ENCODE peak calls at places on chromosomes 3 and 15, in seven cellular contexts. W is ELR, T is NAMALWA, V is retina, R is GM12864, K is T-helper 2 cell, P is posterior cingulate gyrus. G is an unnamed sample.

GRCh38 chr3:72032435-72033118 is 247.6 kb upstream of the PROK2 start:
- DNase-seq in W (no peak), T (no peak), V (no peak), R (no peak), K (no peak), P (no peak), G (no peak)

GRCh38 chr3:50146316-50146901 is 8.7 kb upstream of the SEMA3F start:
- DNase-seq in W (no peak), T (no peak), V (peak), R (no peak), K (no peak), P (no peak), G (no peak)

GRCh38 chr3:14141144-14141543 is 16.3 kb downstream of the TMEM43 start:
- DNase-seq in W (no peak), T (no peak), V (no peak), R (no peak), K (no peak), P (no peak), G (no peak)

GRCh38 chr3:59115355-59116136 is 65.7 kb upstream of the CFAP20DC start:
- DNase-seq in W (no peak), T (no peak), V (no peak), R (no peak), K (no peak), P (no peak), G (no peak)

GRCh38 chr15:24880663-24881062 is 74.1 kb upstream of the SNRPN start:
- DNase-seq in W (no peak), T (no peak), V (no peak), R (no peak), K (no peak), P (no peak), G (no peak)

GRCh38 chr3:195170521-195170920 is 100.4 kb downstream of the XXYLT1 start:
- DNase-seq in W (no peak), T (no peak), V (no peak), R (no peak), K (no peak), P (no peak), G (no peak)

GRCh38 chr3:175433026-175433668 is 574.0 kb downstream of the NAALADL2 start:
- DNase-seq in W (peak), T (no peak), V (no peak), R (no peak), K (no peak), P (no peak), G (no peak)

GRCh38 chr3:170344971-170345370 is 12.5 kb upstream of the SKIL start:
- DNase-seq in W (no peak), T (no peak), V (no peak), R (no peak), K (no peak), P (no peak), G (no peak)

GRCh38 chr15:99347609-99348008 is 96.3 kb downstream of the LRRC28 start:
- DNase-seq in W (peak), T (no peak), V (no peak), R (no peak), K (no peak), P (no peak), G (no peak)

GRCh38 chr3:187319699-187320302 is 28.3 kb upstream of the MASP1 start:
- DNase-seq in W (peak), T (peak), V (peak), R (peak), K (peak), P (peak), G (peak)

GRCh38 chr3:193040836-193041672 is 123.4 kb upstream of the MB21D2 start:
- DNase-seq in W (peak), T (peak), V (peak), R (peak), K (no peak), P (no peak), G (no peak)

G was measured in anterior cingulate cortex.